ENCODE peak calls at places on chromosomes 13 and 19, in six cellular contexts. One of them, this sample, is unnamed.

GRCh38 chr19:11096210-11096841 is 7.1 kb downstream of the LDLR start:
- DNase-seq in upper lobe of left lung: no peak
- DNase-seq in memory B cell: no peak
- DNase-seq in NCI-H226: peak
- DNase-seq in HS-5: peak
- DNase-seq in stimulated activated CD8-positive, alpha-beta memory T cell treated with anti-CD3 and anti-CD28 coated beads, Interleukin-2, amount 100 ng/mL, for 1 hour: no peak
- DNase-seq in this sample: no peak

GRCh38 chr13:73658639-73659038 is 475.6 kb downstream of the KLF12 start:
- DNase-seq in memory B cell: no peak
- DNase-seq in HS-5: no peak
- DNase-seq in stimulated activated CD8-positive, alpha-beta memory T cell treated with anti-CD3 and anti-CD28 coated beads, Interleukin-2, amount 100 ng/mL, for 1 hour: no peak
- DNase-seq in upper lobe of left lung: no peak
- DNase-seq in NCI-H226: no peak
- DNase-seq in this sample: no peak

GRCh38 chr13:53250272-53250875 is 221.8 kb downstream of the OLFM4 start:
- DNase-seq in HS-5: peak
- DNase-seq in memory B cell: no peak
- DNase-seq in upper lobe of left lung: no peak
- DNase-seq in stimulated activated CD8-positive, alpha-beta memory T cell treated with anti-CD3 and anti-CD28 coated beads, Interleukin-2, amount 100 ng/mL, for 1 hour: no peak
- DNase-seq in NCI-H226: peak
- DNase-seq in this sample: no peak

GRCh38 chr13:110676511-110677204 is 29.3 kb downstream of the CARS2 start:
- DNase-seq in upper lobe of left lung: peak
- DNase-seq in memory B cell: peak
- DNase-seq in HS-5: no peak
- DNase-seq in stimulated activated CD8-positive, alpha-beta memory T cell treated with anti-CD3 and anti-CD28 coated beads, Interleukin-2, amount 100 ng/mL, for 1 hour: no peak
- DNase-seq in NCI-H226: no peak
- DNase-seq in this sample: no peak

GRCh38 chr19:13055213-13056051 is 47.2 kb downstream of the LYL1 start:
- DNase-seq in upper lobe of left lung: peak
- DNase-seq in stimulated activated CD8-positive, alpha-beta memory T cell treated with anti-CD3 and anti-CD28 coated beads, Interleukin-2, amount 100 ng/mL, for 1 hour: no peak
- DNase-seq in memory B cell: no peak
- DNase-seq in NCI-H226: peak
- DNase-seq in HS-5: peak
- DNase-seq in this sample: no peak

GRCh38 chr19:29779921-29780320 is 31.9 kb upstream of the CCNE1 start:
- DNase-seq in stimulated activated CD8-positive, alpha-beta memory T cell treated with anti-CD3 and anti-CD28 coated beads, Interleukin-2, amount 100 ng/mL, for 1 hour: no peak
- DNase-seq in upper lobe of left lung: no peak
- DNase-seq in HS-5: no peak
- DNase-seq in memory B cell: no peak
- DNase-seq in NCI-H226: no peak
- DNase-seq in this sample: no peak

GRCh38 chr19:4058696-4059492 is 7.8 kb downstream of the ZBTB7A start:
- DNase-seq in stimulated activated CD8-positive, alpha-beta memory T cell treated with anti-CD3 and anti-CD28 coated beads, Interleukin-2, amount 100 ng/mL, for 1 hour: no peak
- DNase-seq in upper lobe of left lung: peak
- DNase-seq in NCI-H226: no peak
- DNase-seq in HS-5: no peak
- DNase-seq in memory B cell: no peak
- DNase-seq in this sample: peak

GRCh38 chr19:8404391-8405151 is 8.5 kb upstream of the MARCHF2 start:
- DNase-seq in HS-5: no peak
- DNase-seq in memory B cell: no peak
- DNase-seq in upper lobe of left lung: no peak
- DNase-seq in stimulated activated CD8-positive, alpha-beta memory T cell treated with anti-CD3 and anti-CD28 coated beads, Interleukin-2, amount 100 ng/mL, for 1 hour: no peak
- DNase-seq in NCI-H226: no peak
- DNase-seq in this sample: no peak

GRCh38 chr13:27038323-27038722 is 133.3 kb downstream of the USP12 start:
- DNase-seq in NCI-H226: peak
- DNase-seq in stimulated activated CD8-positive, alpha-beta memory T cell treated with anti-CD3 and anti-CD28 coated beads, Interleukin-2, amount 100 ng/mL, for 1 hour: no peak
- DNase-seq in upper lobe of left lung: no peak
- DNase-seq in HS-5: peak
- DNase-seq in memory B cell: no peak
- DNase-seq in this sample: no peak

GRCh38 chr19:4972509-4973230 is 3.8 kb downstream of the KDM4B start:
- DNase-seq in NCI-H226: no peak
- DNase-seq in HS-5: no peak
- DNase-seq in memory B cell: no peak
- DNase-seq in stimulated activated CD8-positive, alpha-beta memory T cell treated with anti-CD3 and anti-CD28 coated beads, Interleukin-2, amount 100 ng/mL, for 1 hour: no peak
- DNase-seq in upper lobe of left lung: no peak
- DNase-seq in this sample: no peak

GRCh38 chr19:35689836-35690235 is 14.5 kb upstream of the ZBTB32 start:
- DNase-seq in NCI-H226: no peak
- DNase-seq in HS-5: no peak
- DNase-seq in memory B cell: no peak
- DNase-seq in upper lobe of left lung: no peak
- DNase-seq in stimulated activated CD8-positive, alpha-beta memory T cell treated with anti-CD3 and anti-CD28 coated beads, Interleukin-2, amount 100 ng/mL, for 1 hour: no peak
- DNase-seq in this sample: no peak

GRCh38 chr19:49560358-49560900 is 19.9 kb downstream of the NOSIP start:
- DNase-seq in NCI-H226: no peak
- DNase-seq in stimulated activated CD8-positive, alpha-beta memory T cell treated with anti-CD3 and anti-CD28 coated beads, Interleukin-2, amount 100 ng/mL, for 1 hour: no peak
- DNase-seq in HS-5: no peak
- DNase-seq in memory B cell: no peak
- DNase-seq in upper lobe of left lung: no peak
- DNase-seq in this sample: no peak

GRCh38 chr19:55146078-55146647 is 2.8 kb downstream of the TNNT1 start:
- DNase-seq in memory B cell: no peak
- DNase-seq in stimulated activated CD8-positive, alpha-beta memory T cell treated with anti-CD3 and anti-CD28 coated beads, Interleukin-2, amount 100 ng/mL, for 1 hour: no peak
- DNase-seq in upper lobe of left lung: peak
- DNase-seq in HS-5: no peak
- DNase-seq in NCI-H226: peak
- DNase-seq in this sample: no peak

GRCh38 chr13:43273362-43273761 is 250.0 kb downstream of the DNAJC15 start:
- DNase-seq in NCI-H226: peak
- DNase-seq in memory B cell: no peak
- DNase-seq in stimulated activated CD8-positive, alpha-beta memory T cell treated with anti-CD3 and anti-CD28 coated beads, Interleukin-2, amount 100 ng/mL, for 1 hour: no peak
- DNase-seq in HS-5: no peak
- DNase-seq in upper lobe of left lung: no peak
- DNase-seq in this sample: no peak

GRCh38 chr13:32530841-32531253 is 7.7 kb downstream of the N4BP2L2 start:
- DNase-seq in NCI-H226: peak
- DNase-seq in stimulated activated CD8-positive, alpha-beta memory T cell treated with anti-CD3 and anti-CD28 coated beads, Interleukin-2, amount 100 ng/mL, for 1 hour: no peak
- DNase-seq in memory B cell: no peak
- DNase-seq in HS-5: no peak
- DNase-seq in upper lobe of left lung: no peak
- DNase-seq in this sample: no peak

GRCh38 chr13:94209110-94209509 is 270.4 kb downstream of the DCT start:
- DNase-seq in memory B cell: no peak
- DNase-seq in upper lobe of left lung: no peak
- DNase-seq in NCI-H226: no peak
- DNase-seq in HS-5: no peak
- DNase-seq in stimulated activated CD8-positive, alpha-beta memory T cell treated with anti-CD3 and anti-CD28 coated beads, Interleukin-2, amount 100 ng/mL, for 1 hour: no peak
- DNase-seq in this sample: no peak

GRCh38 chr13:98961204-98962105 is 16.4 kb downstream of the DOCK9 start:
- DNase-seq in stimulated activated CD8-positive, alpha-beta memory T cell treated with anti-CD3 and anti-CD28 coated beads, Interleukin-2, amount 100 ng/mL, for 1 hour: no peak
- DNase-seq in HS-5: no peak
- DNase-seq in NCI-H226: no peak
- DNase-seq in upper lobe of left lung: no peak
- DNase-seq in memory B cell: no peak
- DNase-seq in this sample: no peak

GRCh38 chr13:49584771-49585182 is 581 bp downstream of the RCBTB1 start:
- DNase-seq in HS-5: no peak
- DNase-seq in memory B cell: no peak
- DNase-seq in stimulated activated CD8-positive, alpha-beta memory T cell treated with anti-CD3 and anti-CD28 coated beads, Interleukin-2, amount 100 ng/mL, for 1 hour: no peak
- DNase-seq in upper lobe of left lung: no peak
- DNase-seq in NCI-H226: no peak
- DNase-seq in this sample: no peak

GRCh38 chr13:39040206-39040605 is 1.9 kb downstream of the NHLRC3 start:
- DNase-seq in memory B cell: no peak
- DNase-seq in NCI-H226: no peak
- DNase-seq in HS-5: no peak
- DNase-seq in stimulated activated CD8-positive, alpha-beta memory T cell treated with anti-CD3 and anti-CD28 coated beads, Interleukin-2, amount 100 ng/mL, for 1 hour: no peak
- DNase-seq in upper lobe of left lung: no peak
- DNase-seq in this sample: no peak

GRCh38 chr19:32921624-32922023 is 50.1 kb downstream of the CEP89 start:
- DNase-seq in stimulated activated CD8-positive, alpha-beta memory T cell treated with anti-CD3 and anti-CD28 coated beads, Interleukin-2, amount 100 ng/mL, for 1 hour: no peak
- DNase-seq in NCI-H226: no peak
- DNase-seq in memory B cell: no peak
- DNase-seq in HS-5: no peak
- DNase-seq in upper lobe of left lung: no peak
- DNase-seq in this sample: no peak

GRCh38 chr19:46878613-46879375 is 18.0 kb downstream of the ARHGAP35 start:
- DNase-seq in stimulated activated CD8-positive, alpha-beta memory T cell treated with anti-CD3 and anti-CD28 coated beads, Interleukin-2, amount 100 ng/mL, for 1 hour: no peak
- DNase-seq in memory B cell: no peak
- DNase-seq in upper lobe of left lung: no peak
- DNase-seq in NCI-H226: peak
- DNase-seq in HS-5: peak
- DNase-seq in this sample: no peak

GRCh38 chr19:3699071-3699740 is 1.1 kb downstream of the PIP5K1C start:
- DNase-seq in NCI-H226: no peak
- DNase-seq in HS-5: peak
- DNase-seq in upper lobe of left lung: peak
- DNase-seq in stimulated activated CD8-positive, alpha-beta memory T cell treated with anti-CD3 and anti-CD28 coated beads, Interleukin-2, amount 100 ng/mL, for 1 hour: no peak
- DNase-seq in memory B cell: no peak
- DNase-seq in this sample: no peak

GRCh38 chr19:56953411-56953810 is 112.9 kb upstream of the PEG3 start:
- DNase-seq in upper lobe of left lung: no peak
- DNase-seq in memory B cell: no peak
- DNase-seq in NCI-H226: no peak
- DNase-seq in HS-5: no peak
- DNase-seq in stimulated activated CD8-positive, alpha-beta memory T cell treated with anti-CD3 and anti-CD28 coated beads, Interleukin-2, amount 100 ng/mL, for 1 hour: no peak
- DNase-seq in this sample: no peak

GRCh38 chr19:49193822-49194394 is 36.3 kb downstream of the TRPM4 start:
- DNase-seq in memory B cell: no peak
- DNase-seq in NCI-H226: no peak
- DNase-seq in upper lobe of left lung: no peak
- DNase-seq in HS-5: no peak
- DNase-seq in stimulated activated CD8-positive, alpha-beta memory T cell treated with anti-CD3 and anti-CD28 coated beads, Interleukin-2, amount 100 ng/mL, for 1 hour: no peak
- DNase-seq in this sample: no peak

GRCh38 chr13:27080018-27080948 is 91.3 kb downstream of the USP12 start:
- DNase-seq in stimulated activated CD8-positive, alpha-beta memory T cell treated with anti-CD3 and anti-CD28 coated beads, Interleukin-2, amount 100 ng/mL, for 1 hour: no peak
- DNase-seq in NCI-H226: no peak
- DNase-seq in memory B cell: no peak
- DNase-seq in HS-5: no peak
- DNase-seq in upper lobe of left lung: no peak
- DNase-seq in this sample: no peak

This sample was measured in RWPE2.